ENCODE peak calls at places on chromosome 13, in seven cellular contexts. K, E, T, W, X, G and Y are unnamed samples.
A peak's percentile ranks its signal among the peaks of the same experiment; 100 is the strongest.

GRCh38 chr13:39951301-39951700 is 295.8 kb downstream of the COG6 start:
- DNase-seq in K (no peak), E (no peak), T (no peak), W (no peak), X (no peak), G (no peak), Y (no peak)

GRCh38 chr13:89862691-89863036 is 1484.8 kb upstream of the MIR17HG start:
- DNase-seq in K (no peak), E (no peak), T (no peak), W (no peak), X (no peak), G (no peak), Y (no peak)

GRCh38 chr13:113930711-113931637 is 42.9 kb downstream of the C13orf46 start:
- DNase-seq in K (no peak), E (no peak), T (no peak), W (peak; percentile 44), X (no peak), G (no peak), Y (no peak)

GRCh38 chr13:27005556-27005955 is 166.1 kb downstream of the USP12 start:
- DNase-seq in K (no peak), E (no peak), T (no peak), W (no peak), X (no peak), G (no peak), Y (no peak)

GRCh38 chr13:49410006-49410405 is 33.9 kb downstream of the CAB39L start:
- DNase-seq in K (no peak), E (no peak), T (no peak), W (no peak), X (no peak), G (no peak), Y (no peak)

GRCh38 chr13:106133025-106133424 is 402.4 kb downstream of the EFNB2 start:
- DNase-seq in K (no peak), E (no peak), T (no peak), W (no peak), X (no peak), G (no peak), Y (no peak)

GRCh38 chr13:27401210-27401609 is 23.2 kb upstream of the GTF3A start:
- DNase-seq in K (no peak), E (no peak), T (no peak), W (no peak), X (no peak), G (no peak), Y (no peak)

GRCh38 chr13:110841406-110841805 is 73.5 kb downstream of the ANKRD10 start:
- DNase-seq in K (no peak), E (no peak), T (no peak), W (no peak), X (no peak), G (no peak), Y (no peak)

GRCh38 chr13:95485045-95485517 is 67.4 kb upstream of the CLDN10 start:
- DNase-seq in K (peak; percentile 34), E (peak; percentile 8), T (no peak), W (no peak), X (peak; percentile 50), G (peak; percentile 55), Y (no peak)

GRCh38 chr13:29594710-29595379 is 643 bp downstream of the SLC7A1 start:
- DNase-seq in K (peak; percentile 30), E (no peak), T (no peak), W (no peak), X (peak; percentile 78), G (peak; percentile 52), Y (no peak)

GRCh38 chr13:32645854-32646253 is 59.6 kb downstream of the PDS5B start:
- DNase-seq in K (no peak), E (no peak), T (no peak), W (peak; percentile 62), X (no peak), G (no peak), Y (no peak)

GRCh38 chr13:39665763-39666162 is 10.3 kb downstream of the COG6 start:
- DNase-seq in K (no peak), E (no peak), T (no peak), W (no peak), X (no peak), G (no peak), Y (no peak)

GRCh38 chr13:83221813-83222241 is 660.4 kb downstream of the SLITRK1 start:
- DNase-seq in K (peak; percentile 6), E (no peak), T (no peak), W (no peak), X (no peak), G (no peak), Y (no peak)

GRCh38 chr13:98509271-98510155 is 67.4 kb downstream of the STK24 start:
- DNase-seq in K (peak; percentile 76), E (peak; percentile 30), T (peak; percentile 63), W (peak; percentile 79), X (no peak), G (peak; percentile 89), Y (no peak)

GRCh38 chr13:95607363-95607762 is 37.1 kb downstream of the DZIP1 start:
- DNase-seq in K (peak; percentile 9), E (no peak), T (no peak), W (no peak), X (no peak), G (no peak), Y (no peak)

GRCh38 chr13:49693191-49693733 is 2.0 kb upstream of the EBPL start:
- DNase-seq in K (peak; percentile 4), E (no peak), T (no peak), W (no peak), X (no peak), G (no peak), Y (no peak)

GRCh38 chr13:50552424-50552966 is 291.0 kb downstream of the DLEU7 start:
- DNase-seq in K (no peak), E (no peak), T (no peak), W (no peak), X (no peak), G (no peak), Y (no peak)

GRCh38 chr13:59468396-59468795 is 695.3 kb downstream of the DIAPH3 start:
- DNase-seq in K (no peak), E (no peak), T (no peak), W (no peak), X (no peak), G (peak; percentile 48), Y (no peak)

GRCh38 chr13:112065521-112065866 is 1.5 kb upstream of the SOX1 start:
- DNase-seq in K (no peak), E (no peak), T (no peak), W (no peak), X (no peak), G (no peak), Y (no peak)

GRCh38 chr13:91398413-91399188 is at the start of gene GPC5:
- DNase-seq in K (peak; percentile 44), E (peak; percentile 15), T (peak; percentile 10), W (no peak), X (peak; percentile 95), G (peak; percentile 100), Y (no peak)

GRCh38 chr13:84127597-84128128 is 245.4 kb upstream of the SLITRK1 start:
- DNase-seq in K (no peak), E (no peak), T (no peak), W (no peak), X (no peak), G (no peak), Y (no peak)

GRCh38 chr13:19171563-19171962 is 10.1 kb downstream of the TUBA3C start:
- DNase-seq in K (no peak), E (no peak), T (no peak), W (no peak), X (no peak), G (no peak), Y (no peak)

GRCh38 chr13:19172007-19172646 is 9.5 kb downstream of the TUBA3C start:
- DNase-seq in K (no peak), E (no peak), T (no peak), W (no peak), X (no peak), G (no peak), Y (no peak)

GRCh38 chr13:19172647-19173030 is 9.0 kb downstream of the TUBA3C start:
- DNase-seq in K (no peak), E (no peak), T (no peak), W (no peak), X (no peak), G (no peak), Y (no peak)

GRCh38 chr13:19169991-19170390 is 11.6 kb downstream of the TUBA3C start:
- DNase-seq in K (no peak), E (no peak), T (no peak), W (no peak), X (no peak), G (no peak), Y (no peak)

DNA sequence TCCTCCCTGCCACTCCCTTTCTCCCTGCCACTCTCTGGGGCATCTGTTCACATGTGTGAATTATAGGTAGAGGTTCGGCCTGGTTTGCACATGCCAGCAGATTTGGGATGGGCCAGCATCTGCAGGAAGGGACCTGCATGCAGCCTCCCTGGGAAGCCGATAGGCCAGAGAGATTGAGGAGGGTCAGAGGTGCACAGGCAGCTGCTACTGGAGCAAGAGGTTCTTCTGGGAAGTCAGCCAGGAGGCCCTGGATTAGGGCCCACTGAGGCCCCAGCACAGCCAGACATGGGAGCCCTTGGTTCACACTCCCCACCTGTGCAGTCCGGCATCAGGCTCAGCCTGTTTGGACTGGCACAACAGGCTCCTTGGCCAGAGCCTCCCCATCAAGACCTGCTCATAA is 12.1 kb downstream of the TUBA3C start:
- DNase-seq in K (no peak), E (no peak), T (no peak), W (no peak), X (no peak), G (no peak), Y (no peak)
- H3K9me3 ChIP-seq in K (no peaks in the 10 kb centered on the region), E (no peaks in the 10 kb centered on the region), T (peaks cover 12% of the 10 kb centered on the region), W (no peaks in the 10 kb centered on the region), X (no peaks in the 10 kb centered on the region), G (no peaks in the 10 kb centered on the region), Y (no peaks in the 10 kb centered on the region)

GRCh38 chr13:102138635-102139225 is 263.1 kb downstream of the FGF14 start:
- DNase-seq in K (no peak), E (no peak), T (no peak), W (no peak), X (no peak), G (no peak), Y (no peak)
- H3K27ac ChIP-seq in K (no peak overlapping the region), E (no peak overlapping the region), T (no peak overlapping the region), W (no peak overlapping the region), X (peak overlapping the region; percentile 39), G (no peak overlapping the region), Y (no peak overlapping the region)

GRCh38 chr13:62643007-62643483 is 1227.4 kb upstream of the PCDH20 start:
- DNase-seq in K (peak; percentile 76), E (peak; percentile 5), T (peak; percentile 98), W (peak; percentile 24), X (no peak), G (no peak), Y (peak; percentile 48)
- TF ChIP-seq REST in K (no peak), E (no peak), T (no peak), W (no peak), X (no peak), G (no peak), Y (no peak)

GRCh38 chr13:19070398-19070735 is 111.3 kb downstream of the TUBA3C start:
- DNase-seq in K (no peak), E (no peak), T (no peak), W (no peak), X (no peak), G (no peak), Y (no peak)

GRCh38 chr13:19074519-19074918 is 107.1 kb downstream of the TUBA3C start:
- DNase-seq in K (no peak), E (no peak), T (no peak), W (no peak), X (no peak), G (no peak), Y (no peak)

GRCh38 chr13:19069684-19070397 is 111.8 kb downstream of the TUBA3C start:
- DNase-seq in K (no peak), E (no peak), T (no peak), W (no peak), X (no peak), G (no peak), Y (no peak)

GRCh38 chr13:19072543-19072942 is 109.1 kb downstream of the TUBA3C start:
- DNase-seq in K (no peak), E (no peak), T (no peak), W (no peak), X (no peak), G (no peak), Y (no peak)

GRCh38 chr13:19071161-19071936 is 110.3 kb downstream of the TUBA3C start:
- DNase-seq in K (no peak), E (no peak), T (no peak), W (no peak), X (no peak), G (no peak), Y (no peak)
- H3K9me3 ChIP-seq in K (no peaks in the 10 kb centered on the region), E (peaks cover 28% of the 10 kb centered on the region), T (peaks cover 22% of the 10 kb centered on the region), W (no peaks in the 10 kb centered on the region), X (no peaks in the 10 kb centered on the region), G (no peaks in the 10 kb centered on the region), Y (no peaks in the 10 kb centered on the region)